ENCODE peak calls at places on chromosomes 3 and 15, in seven cellular contexts. One of them, this sample, is unnamed.

GRCh38 chr3:153624310-153625030 is 462.4 kb downstream of the RAP2B start:
- DNase-seq in adrenal gland: no peak
- DNase-seq in heart left ventricle: no peak
- DNase-seq in A673: peak; percentile 35
- DNase-seq in cardiac fibroblast: no peak
- DNase-seq in astrocyte: no peak
- DNase-seq in epithelial cell of esophagus: no peak
- DNase-seq in this sample: no peak

GRCh38 chr3:126851934-126852333 is 131.0 kb upstream of the PLXNA1 start:
- DNase-seq in adrenal gland: no peak
- DNase-seq in heart left ventricle: no peak
- DNase-seq in A673: no peak
- DNase-seq in cardiac fibroblast: no peak
- DNase-seq in astrocyte: no peak
- DNase-seq in epithelial cell of esophagus: no peak
- DNase-seq in this sample: no peak

GRCh38 chr15:36356511-36356910 is 222.9 kb upstream of the CDIN1 start:
- DNase-seq in adrenal gland: no peak
- DNase-seq in heart left ventricle: no peak
- DNase-seq in A673: no peak
- DNase-seq in cardiac fibroblast: no peak
- DNase-seq in astrocyte: no peak
- DNase-seq in epithelial cell of esophagus: no peak
- DNase-seq in this sample: no peak

GRCh38 chr3:112376413-112376812 is 43.5 kb downstream of the CD200 start:
- DNase-seq in adrenal gland: no peak
- DNase-seq in heart left ventricle: no peak
- DNase-seq in A673: no peak
- DNase-seq in cardiac fibroblast: peak; percentile 57
- DNase-seq in astrocyte: peak; percentile 41
- DNase-seq in epithelial cell of esophagus: no peak
- DNase-seq in this sample: no peak

GRCh38 chr3:51274052-51274451 is 111.0 kb upstream of the MANF start:
- DNase-seq in adrenal gland: no peak
- DNase-seq in heart left ventricle: no peak
- DNase-seq in A673: no peak
- DNase-seq in cardiac fibroblast: no peak
- DNase-seq in astrocyte: no peak
- DNase-seq in epithelial cell of esophagus: no peak
- DNase-seq in this sample: no peak

GRCh38 chr3:9976736-9977709 is 9.6 kb downstream of the EMC3 start:
- DNase-seq in adrenal gland: peak; percentile 85
- DNase-seq in heart left ventricle: peak; percentile 84
- DNase-seq in A673: peak; percentile 88
- DNase-seq in cardiac fibroblast: peak; percentile 98
- DNase-seq in astrocyte: peak; percentile 98
- DNase-seq in epithelial cell of esophagus: peak; percentile 98
- DNase-seq in this sample: peak; percentile 98

GRCh38 chr3:20023663-20024417 is 11.8 kb upstream of the PP2D1 start:
- DNase-seq in adrenal gland: peak; percentile 19
- DNase-seq in heart left ventricle: peak; percentile 41
- DNase-seq in A673: no peak
- DNase-seq in cardiac fibroblast: peak; percentile 19
- DNase-seq in astrocyte: no peak
- DNase-seq in epithelial cell of esophagus: no peak
- DNase-seq in this sample: no peak

GRCh38 chr3:66014641-66015040 is 24.1 kb downstream of the MAGI1 start:
- DNase-seq in adrenal gland: no peak
- DNase-seq in heart left ventricle: no peak
- DNase-seq in A673: no peak
- DNase-seq in cardiac fibroblast: no peak
- DNase-seq in astrocyte: no peak
- DNase-seq in epithelial cell of esophagus: no peak
- DNase-seq in this sample: no peak

GRCh38 chr3:11583226-11583625 is 60.5 kb downstream of the VGLL4 start:
- DNase-seq in adrenal gland: no peak
- DNase-seq in heart left ventricle: no peak
- DNase-seq in A673: no peak
- DNase-seq in cardiac fibroblast: peak; percentile 49
- DNase-seq in astrocyte: no peak
- DNase-seq in epithelial cell of esophagus: no peak
- DNase-seq in this sample: no peak

GRCh38 chr15:65411470-65412071 is 11.2 kb downstream of the IGDCC4 start:
- DNase-seq in adrenal gland: peak; percentile 33
- DNase-seq in heart left ventricle: no peak
- DNase-seq in A673: no peak
- DNase-seq in cardiac fibroblast: no peak
- DNase-seq in astrocyte: peak; percentile 45
- DNase-seq in epithelial cell of esophagus: peak; percentile 48
- DNase-seq in this sample: no peak

GRCh38 chr15:90550919-90551318 is 21.2 kb downstream of the CRTC3 start:
- DNase-seq in adrenal gland: no peak
- DNase-seq in heart left ventricle: no peak
- DNase-seq in A673: no peak
- DNase-seq in cardiac fibroblast: no peak
- DNase-seq in astrocyte: no peak
- DNase-seq in epithelial cell of esophagus: peak; percentile 66
- DNase-seq in this sample: no peak

GRCh38 chr3:188573286-188573928 is 419.4 kb downstream of the LPP start:
- DNase-seq in adrenal gland: no peak
- DNase-seq in heart left ventricle: no peak
- DNase-seq in A673: no peak
- DNase-seq in cardiac fibroblast: no peak
- DNase-seq in astrocyte: no peak
- DNase-seq in epithelial cell of esophagus: no peak
- DNase-seq in this sample: no peak

GRCh38 chr3:57876632-57877031 is 120.5 kb downstream of the SLMAP start:
- DNase-seq in adrenal gland: no peak
- DNase-seq in heart left ventricle: no peak
- DNase-seq in A673: no peak
- DNase-seq in cardiac fibroblast: no peak
- DNase-seq in astrocyte: no peak
- DNase-seq in epithelial cell of esophagus: no peak
- DNase-seq in this sample: no peak

GRCh38 chr15:45441686-45442085 is 63.3 kb upstream of the GATM start:
- DNase-seq in adrenal gland: no peak
- DNase-seq in heart left ventricle: no peak
- DNase-seq in A673: peak; percentile 18
- DNase-seq in cardiac fibroblast: no peak
- DNase-seq in astrocyte: no peak
- DNase-seq in epithelial cell of esophagus: no peak
- DNase-seq in this sample: no peak

GRCh38 chr15:79640206-79640605 is 208.1 kb downstream of the MINAR1 start:
- DNase-seq in adrenal gland: peak; percentile 26
- DNase-seq in heart left ventricle: peak; percentile 42
- DNase-seq in A673: peak; percentile 9
- DNase-seq in cardiac fibroblast: peak; percentile 75
- DNase-seq in astrocyte: peak; percentile 86
- DNase-seq in epithelial cell of esophagus: peak; percentile 44
- DNase-seq in this sample: peak; percentile 50

GRCh38 chr3:69838217-69838616 is 99.0 kb downstream of the MITF start:
- DNase-seq in adrenal gland: no peak
- DNase-seq in heart left ventricle: no peak
- DNase-seq in A673: no peak
- DNase-seq in cardiac fibroblast: peak; percentile 66
- DNase-seq in astrocyte: peak; percentile 95
- DNase-seq in epithelial cell of esophagus: peak; percentile 9
- DNase-seq in this sample: peak; percentile 85

GRCh38 chr3:36928220-36928619 is 16.6 kb downstream of the TRANK1 start:
- DNase-seq in adrenal gland: no peak
- DNase-seq in heart left ventricle: no peak
- DNase-seq in A673: no peak
- DNase-seq in cardiac fibroblast: no peak
- DNase-seq in astrocyte: no peak
- DNase-seq in epithelial cell of esophagus: no peak
- DNase-seq in this sample: no peak

GRCh38 chr3:8938021-8938420 is 25.3 kb downstream of the RAD18 start:
- DNase-seq in adrenal gland: no peak
- DNase-seq in heart left ventricle: no peak
- DNase-seq in A673: peak; percentile 36
- DNase-seq in cardiac fibroblast: peak; percentile 67
- DNase-seq in astrocyte: peak; percentile 36
- DNase-seq in epithelial cell of esophagus: peak; percentile 41
- DNase-seq in this sample: no peak

GRCh38 chr3:6854184-6854583 is 6.7 kb upstream of the GRM7 start:
- DNase-seq in adrenal gland: no peak
- DNase-seq in heart left ventricle: no peak
- DNase-seq in A673: no peak
- DNase-seq in cardiac fibroblast: no peak
- DNase-seq in astrocyte: no peak
- DNase-seq in epithelial cell of esophagus: no peak
- DNase-seq in this sample: no peak

GRCh38 chr3:194104041-194104751 is 31.8 kb upstream of the HES1 start:
- DNase-seq in adrenal gland: no peak
- DNase-seq in heart left ventricle: no peak
- DNase-seq in A673: peak; percentile 25
- DNase-seq in cardiac fibroblast: no peak
- DNase-seq in astrocyte: no peak
- DNase-seq in epithelial cell of esophagus: no peak
- DNase-seq in this sample: no peak
- H3K4me3 ChIP-seq in adrenal gland: no peak overlapping the region
- H3K4me3 ChIP-seq in heart left ventricle: no peak overlapping the region
- H3K4me3 ChIP-seq in A673: no peak overlapping the region
- H3K4me3 ChIP-seq in cardiac fibroblast: no peak overlapping the region
- H3K4me3 ChIP-seq in astrocyte: no peak overlapping the region
- H3K4me3 ChIP-seq in epithelial cell of esophagus: no peak overlapping the region
- H3K4me3 ChIP-seq in this sample: no peak overlapping the region

GRCh38 chr3:49244589-49245205 is 32.3 kb downstream of the C3orf62 start:
- DNase-seq in adrenal gland: no peak
- DNase-seq in heart left ventricle: no peak
- DNase-seq in A673: no peak
- DNase-seq in cardiac fibroblast: no peak
- DNase-seq in astrocyte: no peak
- DNase-seq in epithelial cell of esophagus: peak; percentile 95
- DNase-seq in this sample: no peak
- TF ChIP-seq CTCF in adrenal gland: no peak
- TF ChIP-seq CTCF in heart left ventricle: no peak
- TF ChIP-seq CTCF in A673: no peak
- TF ChIP-seq CTCF in cardiac fibroblast: no peak
- TF ChIP-seq CTCF in astrocyte: no peak
- TF ChIP-seq CTCF in epithelial cell of esophagus: no peak
- TF ChIP-seq CTCF in this sample: no peak

GRCh38 chr3:33426068-33426467 is 14.1 kb downstream of the UBP1 start:
- DNase-seq in adrenal gland: no peak
- DNase-seq in heart left ventricle: no peak
- DNase-seq in A673: peak; percentile 75
- DNase-seq in cardiac fibroblast: no peak
- DNase-seq in astrocyte: no peak
- DNase-seq in epithelial cell of esophagus: no peak
- DNase-seq in this sample: no peak

GRCh38 chr3:33428812-33429211 is 11.4 kb downstream of the UBP1 start:
- DNase-seq in adrenal gland: no peak
- DNase-seq in heart left ventricle: no peak
- DNase-seq in A673: no peak
- DNase-seq in cardiac fibroblast: no peak
- DNase-seq in astrocyte: no peak
- DNase-seq in epithelial cell of esophagus: no peak
- DNase-seq in this sample: no peak

GRCh38 chr3:33424606-33425453 is 15.4 kb downstream of the UBP1 start:
- DNase-seq in adrenal gland: no peak
- DNase-seq in heart left ventricle: peak; percentile 31
- DNase-seq in A673: peak; percentile 11
- DNase-seq in cardiac fibroblast: no peak
- DNase-seq in astrocyte: no peak
- DNase-seq in epithelial cell of esophagus: no peak
- DNase-seq in this sample: no peak

GRCh38 chr3:33426630-33427341 is 13.4 kb downstream of the UBP1 start:
- DNase-seq in adrenal gland: no peak
- DNase-seq in heart left ventricle: no peak
- DNase-seq in A673: no peak
- DNase-seq in cardiac fibroblast: no peak
- DNase-seq in astrocyte: no peak
- DNase-seq in epithelial cell of esophagus: peak; percentile 69
- DNase-seq in this sample: no peak

DNA sequence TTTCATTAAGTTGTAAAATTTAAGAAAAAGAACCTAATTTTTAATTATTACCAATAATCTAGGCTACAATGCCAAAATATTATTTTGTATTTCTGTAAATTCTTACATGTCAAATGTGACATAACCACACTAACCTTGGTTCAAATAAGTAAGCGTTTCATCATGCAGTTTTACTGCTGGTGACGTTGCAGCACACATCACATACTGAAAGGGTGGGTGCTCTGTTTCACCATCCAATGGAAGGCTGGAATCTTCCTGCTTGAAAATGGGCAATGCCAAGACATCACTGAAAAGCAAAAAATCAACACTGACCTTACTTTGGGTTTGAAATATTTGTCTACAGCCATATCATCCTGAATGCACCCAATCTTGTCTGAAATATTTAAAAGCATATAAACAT is 14.7 kb downstream of the UBP1 start:
- DNase-seq in adrenal gland: no peak
- DNase-seq in heart left ventricle: no peak
- DNase-seq in A673: peak; percentile 38
- DNase-seq in cardiac fibroblast: peak; percentile 21
- DNase-seq in astrocyte: no peak
- DNase-seq in epithelial cell of esophagus: no peak
- DNase-seq in this sample: no peak
- H3K4me3 ChIP-seq in adrenal gland: no peak overlapping the region
- H3K4me3 ChIP-seq in heart left ventricle: no peak overlapping the region
- H3K4me3 ChIP-seq in A673: no peak overlapping the region
- H3K4me3 ChIP-seq in cardiac fibroblast: no peak overlapping the region
- H3K4me3 ChIP-seq in astrocyte: no peak overlapping the region
- H3K4me3 ChIP-seq in epithelial cell of esophagus: no peak overlapping the region
- H3K4me3 ChIP-seq in this sample: no peak overlapping the region

GRCh38 chr3:176814252-176814651 is 383.0 kb downstream of the TBL1XR1 start:
- DNase-seq in adrenal gland: peak; percentile 44
- DNase-seq in heart left ventricle: peak; percentile 69
- DNase-seq in A673: peak; percentile 77
- DNase-seq in cardiac fibroblast: peak; percentile 54
- DNase-seq in astrocyte: peak; percentile 42
- DNase-seq in epithelial cell of esophagus: peak; percentile 60
- DNase-seq in this sample: no peak
- TF ChIP-seq CTCF in adrenal gland: peak; percentile 53
- TF ChIP-seq CTCF in heart left ventricle: peak; percentile 69
- TF ChIP-seq CTCF in A673: peak; percentile 78
- TF ChIP-seq CTCF in cardiac fibroblast: peak; percentile 85
- TF ChIP-seq CTCF in astrocyte: peak; percentile 45
- TF ChIP-seq CTCF in epithelial cell of esophagus: peak; percentile 76
- TF ChIP-seq CTCF in this sample: peak; percentile 76

DNA sequence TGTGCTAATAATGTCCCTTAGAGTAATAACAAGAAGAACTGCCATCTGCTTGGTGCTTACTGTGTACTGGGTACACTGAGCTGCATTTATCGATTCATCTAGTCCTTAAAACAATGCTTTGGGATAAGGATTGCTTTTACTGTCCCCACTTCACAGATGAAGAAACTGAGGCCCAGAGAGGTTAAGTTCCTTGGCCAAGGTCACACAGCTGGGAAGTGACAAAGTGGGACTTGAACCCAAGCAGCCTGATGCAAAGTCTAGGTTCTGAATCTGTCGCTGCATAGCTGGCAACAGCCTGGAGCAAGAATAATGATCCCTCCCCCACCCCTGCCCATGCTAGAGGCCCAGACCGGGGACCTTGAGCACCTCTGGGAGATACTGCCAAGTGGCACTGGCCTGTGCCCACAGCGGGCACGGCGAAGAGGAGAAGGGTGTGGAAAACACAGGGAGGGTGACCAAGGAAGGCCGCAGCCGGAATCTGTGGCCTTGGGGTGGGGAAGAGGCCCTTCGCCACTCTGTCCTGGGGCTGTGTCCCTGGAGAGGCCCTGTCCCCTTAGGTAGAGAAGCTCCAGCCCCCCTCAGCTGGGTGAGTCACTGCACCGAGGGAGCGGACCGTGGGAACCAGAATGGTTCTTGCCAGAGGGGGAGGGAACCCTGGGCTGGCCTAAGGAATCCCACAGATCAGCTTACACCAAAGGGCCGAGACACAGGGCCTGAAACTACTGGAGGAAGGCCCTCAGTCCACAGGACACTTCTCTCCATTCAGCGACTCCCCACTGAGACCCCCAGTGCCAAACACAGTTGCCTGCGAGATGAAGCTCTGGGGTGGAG is 3.5 kb downstream of the PLXND1 start:
- DNase-seq in adrenal gland: peak; percentile 87
- DNase-seq in heart left ventricle: peak; percentile 89
- DNase-seq in A673: peak; percentile 54
- DNase-seq in cardiac fibroblast: peak; percentile 94
- DNase-seq in astrocyte: peak; percentile 92
- DNase-seq in epithelial cell of esophagus: no peak
- DNase-seq in this sample: peak; percentile 77
- H3K4me3 ChIP-seq in adrenal gland: peak overlapping the region; percentile 82
- H3K4me3 ChIP-seq in heart left ventricle: peak overlapping the region; percentile 99
- H3K4me3 ChIP-seq in A673: no peak overlapping the region
- H3K4me3 ChIP-seq in cardiac fibroblast: peak overlapping the region; percentile 73
- H3K4me3 ChIP-seq in astrocyte: peak overlapping the region; percentile 67
- H3K4me3 ChIP-seq in epithelial cell of esophagus: no peak overlapping the region
- H3K4me3 ChIP-seq in this sample: peak overlapping the region; percentile 27

This sample was measured in AG09309.